ENCODE peak calls at places on chromosomes 16 and 17, in five cellular contexts. P is mammary epithelial cell, R is AG04450, Z is Calu3, F is neural progenitor cell. D is an unnamed sample.

GRCh38 chr17:20774472-20775135 is 195.1 kb downstream of the CDRT15L2 start:
- DNase-seq in P (no peak), R (no peak), F (no peak), Z (no peak), D (no peak)

GRCh38 chr16:986925-987581 is 5.5 kb downstream of the SOX8 start:
- DNase-seq in F (no peak), R (no peak), P (no peak), Z (peak), D (no peak)

GRCh38 chr16:65071371-65072311 is 50.2 kb downstream of the CDH11 start:
- DNase-seq in F (no peak), Z (no peak), R (no peak), P (no peak), D (no peak)

GRCh38 chr16:30096862-30097563 is 1.0 kb upstream of the YPEL3 start:
- DNase-seq in F (peak), P (peak), R (no peak), Z (no peak), D (no peak)

GRCh38 chr16:2195316-2196161 is 866 bp downstream of the CASKIN1 start:
- DNase-seq in Z (no peak), P (no peak), F (peak), R (no peak), D (no peak)

GRCh38 chr17:70307430-70307829 is 138.1 kb downstream of the KCNJ2 start:
- DNase-seq in F (no peak), Z (no peak), R (no peak), P (no peak), D (no peak)

GRCh38 chr17:77186141-77186604 is 45.4 kb downstream of the SEC14L1 start:
- DNase-seq in P (no peak), F (no peak), R (no peak), Z (no peak), D (peak)

GRCh38 chr16:23302045-23302956 is at the start of gene SCNN1B:
- DNase-seq in Z (peak), R (no peak), F (peak), P (no peak), D (no peak)

GRCh38 chr16:17275076-17275732 is 195.6 kb downstream of the XYLT1 start:
- DNase-seq in P (peak), F (no peak), Z (peak), R (no peak), D (no peak)

GRCh38 chr17:37642706-37643105 is 540 bp downstream of the DDX52 start:
- DNase-seq in P (peak), Z (no peak), R (no peak), F (no peak), D (no peak)

GRCh38 chr17:43418441-43419374 is 19.9 kb downstream of the ARL4D start:
- DNase-seq in P (peak), F (peak), R (peak), Z (peak), D (no peak)

GRCh38 chr17:8673621-8674020 is 43.1 kb upstream of the MYH10 start:
- DNase-seq in R (no peak), Z (no peak), F (no peak), P (no peak), D (no peak)

GRCh38 chr17:78290671-78291070 is 59.2 kb downstream of the TMEM235 start:
- DNase-seq in Z (no peak), R (no peak), F (no peak), P (no peak), D (no peak)

GRCh38 chr16:81940781-81941560 is 70.3 kb downstream of the SDR42E1 start:
- DNase-seq in P (peak), Z (peak), F (peak), R (peak), D (no peak)

GRCh38 chr16:27982184-27982583 is 81.3 kb downstream of the GSG1L start:
- DNase-seq in Z (no peak), R (no peak), F (no peak), P (no peak), D (no peak)

GRCh38 chr17:1229354-1229890 is 40.8 kb upstream of the BHLHA9 start:
- DNase-seq in P (peak), F (peak), Z (peak), R (no peak), D (peak)

GRCh38 chr17:4090898-4091297 is 51.9 kb downstream of the ZZEF1 start:
- DNase-seq in F (no peak), Z (no peak), R (no peak), P (no peak), D (no peak)

GRCh38 chr17:20314834-20315233 is 152.5 kb downstream of the LGALS9B start:
- DNase-seq in F (no peak), R (no peak), Z (no peak), P (no peak), D (no peak)

GRCh38 chr17:15354256-15354655 is 12.9 kb upstream of the TEKT3 start:
- DNase-seq in P (no peak), R (no peak), Z (no peak), F (no peak), D (no peak)

GRCh38 chr17:80026359-80027042 is 9.2 kb downstream of the TBC1D16 start:
- DNase-seq in Z (no peak), F (no peak), P (no peak), R (no peak), D (no peak)

GRCh38 chr16:88378401-88378800 is 4.4 kb upstream of the ZNF469 start:
- DNase-seq in P (no peak), Z (no peak), F (no peak), R (no peak), D (no peak)

GRCh38 chr17:1810450-1811103 is 19.1 kb downstream of the SMYD4 start:
- DNase-seq in R (no peak), F (no peak), P (no peak), Z (no peak), D (no peak)

D was measured in effector memory CD8-positive, alpha-beta T cell.